ENCODE peak calls at places on chromosomes 12 and 14, in eight cellular contexts. N is spleen, W is fibroblast of mammary gland, Y is AG09309, E is lower lobe of right lung, S is AG10803, L is heart right ventricle, H is heart left ventricle. I is an unnamed sample.

GRCh38 chr14:65336191-65336591 is 76.3 kb upstream of the FUT8 start:
- DNase-seq in N (no peak), W (peak; percentile 76), Y (no peak), E (no peak), S (peak; percentile 77), L (no peak), H (no peak), I (no peak)

GRCh38 chr14:104138098-104138890 is at the start of gene KIF26A:
- DNase-seq in N (peak; percentile 78), W (no peak), Y (no peak), E (peak; percentile 44), S (no peak), L (peak; percentile 54), H (peak; percentile 74), I (peak; percentile 89)

GRCh38 chr14:72527591-72527990 is 366.3 kb downstream of the DPF3 start:
- DNase-seq in N (no peak), W (no peak), Y (no peak), E (no peak), S (no peak), L (no peak), H (no peak), I (no peak)

GRCh38 chr14:101019541-101019940 is 116.0 kb upstream of the RTL1 start:
- DNase-seq in N (peak; percentile 42), W (no peak), Y (no peak), E (no peak), S (no peak), L (no peak), H (no peak), I (peak; percentile 17)

GRCh38 chr14:40240456-40240855 is 808.2 kb upstream of the FBXO33 start:
- DNase-seq in N (no peak), W (peak; percentile 37), Y (no peak), E (no peak), S (no peak), L (no peak), H (no peak), I (no peak)

GRCh38 chr12:46915861-46916260 is 90.1 kb upstream of the SLC38A4 start:
- DNase-seq in N (no peak), W (peak; percentile 85), Y (no peak), E (no peak), S (peak; percentile 95), L (no peak), H (no peak), I (no peak)

GRCh38 chr14:35416108-35416750 is 11.7 kb upstream of the NFKBIA start:
- DNase-seq in N (no peak), W (no peak), Y (no peak), E (no peak), S (no peak), L (no peak), H (no peak), I (no peak)

GRCh38 chr14:106845286-106846087 is 1319.1 kb downstream of the TMEM121 start:
- DNase-seq in N (peak; percentile 87), W (no peak), Y (no peak), E (peak; percentile 79), S (no peak), L (no peak), H (no peak), I (no peak)

GRCh38 chr12:15599266-15600037 is 189.7 kb downstream of the EPS8 start:
- DNase-seq in N (no peak), W (peak; percentile 93), Y (peak; percentile 77), E (no peak), S (peak; percentile 77), L (peak; percentile 70), H (peak; percentile 65), I (no peak)

GRCh38 chr12:65306603-65307501 is 28.4 kb downstream of the MSRB3 start:
- DNase-seq in N (peak; percentile 74), W (peak; percentile 74), Y (no peak), E (peak; percentile 46), S (peak; percentile 45), L (peak; percentile 67), H (peak; percentile 69), I (peak; percentile 70)

GRCh38 chr14:103122578-103123127 is 608 bp upstream of the TNFAIP2 start:
- DNase-seq in N (no peak), W (no peak), Y (no peak), E (no peak), S (no peak), L (peak; percentile 34), H (no peak), I (peak; percentile 90)
- H3K4me3 ChIP-seq in N (peak overlapping the region; percentile 56), W (no peak overlapping the region), Y (no peak overlapping the region), E (peak overlapping the region; percentile 77), S (peak overlapping the region; percentile 41), L (peak overlapping the region; percentile 81), H (peak overlapping the region; percentile 85), I (no peak overlapping the region)

GRCh38 chr12:123807002-123807401 is 44.9 kb downstream of the DNAH10 start:
- DNase-seq in N (no peak), W (no peak), Y (no peak), E (no peak), S (no peak), L (no peak), H (no peak), I (no peak)

GRCh38 chr12:123813349-123813748 is 51.2 kb downstream of the DNAH10 start:
- DNase-seq in N (no peak), W (peak; percentile 81), Y (peak; percentile 35), E (no peak), S (peak; percentile 84), L (no peak), H (no peak), I (no peak)

GRCh38 chr12:123807670-123808069 is 45.6 kb downstream of the DNAH10 start:
- DNase-seq in N (no peak), W (no peak), Y (no peak), E (no peak), S (peak; percentile 9), L (no peak), H (no peak), I (no peak)

GRCh38 chr12:123805119-123805518 is 43.0 kb downstream of the DNAH10 start:
- DNase-seq in N (no peak), W (no peak), Y (no peak), E (no peak), S (no peak), L (no peak), H (no peak), I (no peak)

DNA sequence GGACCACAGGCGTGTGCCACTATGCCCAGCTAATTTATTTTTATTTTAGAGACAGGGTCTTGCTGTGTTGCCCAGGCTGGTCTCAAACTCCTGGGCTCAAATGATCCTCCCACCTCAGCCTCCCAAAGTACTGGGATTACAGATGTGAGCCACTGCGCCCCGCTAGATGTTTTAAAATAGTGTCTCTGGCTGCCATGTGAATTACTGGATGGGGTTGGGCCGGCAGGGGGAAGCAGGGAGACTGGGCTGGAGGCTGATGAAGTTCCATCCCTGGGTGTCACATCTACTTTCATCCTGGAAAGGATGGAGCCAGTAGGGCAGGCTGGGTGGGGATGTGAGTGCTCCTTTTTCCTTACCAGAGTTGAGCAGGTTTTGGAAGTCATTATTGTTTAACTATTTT is 46.1 kb downstream of the DNAH10 start:
- DNase-seq in N (no peak), W (peak; percentile 15), Y (no peak), E (no peak), S (peak; percentile 31), L (no peak), H (no peak), I (peak; percentile 86)
- TF ChIP-seq CTCF in N (no peak), W (peak; percentile 31), Y (peak; percentile 45), E (no peak), S (peak; percentile 47), L (no peak), H (no peak), I (peak; percentile 72)

GRCh38 chr12:32891956-32892355 is 4.6 kb downstream of the PKP2 start:
- DNase-seq in N (no peak), W (no peak), Y (no peak), E (no peak), S (peak; percentile 4), L (no peak), H (no peak), I (peak; percentile 83)
- H3K4me3 ChIP-seq in N (no peak overlapping the region), W (no peak overlapping the region), Y (no peak overlapping the region), E (no peak overlapping the region), S (no peak overlapping the region), L (peak overlapping the region; percentile 60), H (no peak overlapping the region), I (peak overlapping the region; percentile 92)

GRCh38 chr12:49649892-49650291 is 26.5 kb downstream of the PRPF40B start:
- DNase-seq in N (no peak), W (no peak), Y (no peak), E (no peak), S (no peak), L (no peak), H (no peak), I (no peak)

GRCh38 chr12:49651855-49652254 is 28.5 kb downstream of the PRPF40B start:
- DNase-seq in N (peak; percentile 29), W (no peak), Y (no peak), E (no peak), S (no peak), L (no peak), H (no peak), I (no peak)

GRCh38 chr12:49649445-49649844 is 26.1 kb downstream of the PRPF40B start:
- DNase-seq in N (peak; percentile 66), W (no peak), Y (no peak), E (no peak), S (no peak), L (no peak), H (no peak), I (no peak)

GRCh38 chr12:49655595-49656236 is 32.4 kb downstream of the PRPF40B start:
- DNase-seq in N (peak; percentile 40), W (no peak), Y (no peak), E (no peak), S (no peak), L (no peak), H (peak; percentile 60), I (no peak)

DNA sequence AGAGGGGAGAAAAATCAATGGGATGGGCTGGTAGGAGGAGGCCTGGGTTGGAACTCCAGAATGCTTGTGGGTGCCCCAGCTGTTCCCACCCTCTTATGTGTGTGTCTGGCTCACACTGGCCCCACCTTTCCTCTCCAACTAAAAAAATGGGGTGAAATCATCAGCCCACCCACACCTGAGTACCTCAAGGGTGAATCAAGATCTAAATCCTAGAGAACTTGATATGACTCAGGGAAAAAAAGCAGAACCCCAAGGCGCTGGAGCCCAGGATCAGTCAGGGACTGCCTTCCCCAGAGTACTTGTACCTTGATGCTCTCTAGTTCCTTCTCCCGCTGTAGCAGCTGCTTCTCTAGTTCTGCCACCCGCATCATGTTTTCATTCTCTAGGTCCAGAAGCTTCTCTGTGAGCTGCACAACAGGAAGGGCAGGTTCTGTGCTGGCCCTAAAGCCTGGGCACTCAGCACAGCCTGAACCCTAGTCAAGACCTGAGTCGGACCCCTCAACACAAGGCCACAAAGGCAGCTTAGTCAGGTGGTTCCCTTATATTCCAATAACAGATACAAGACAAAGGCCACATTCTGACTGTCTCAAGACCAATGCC is 29.7 kb downstream of the PRPF40B start:
- DNase-seq in N (peak; percentile 50), W (no peak), Y (no peak), E (no peak), S (no peak), L (no peak), H (no peak), I (no peak)
- TF ChIP-seq CTCF in N (no peak), W (no peak), Y (no peak), E (no peak), S (no peak), L (no peak), H (no peak), I (no peak)

I was measured in endodermal cell.